ENCODE peak calls at places on chromosomes 12 and 14, in five cellular contexts. One of them, this sample, is unnamed.

GRCh38 chr14:104895207-104895785 is 29.4 kb upstream of the PLD4 start:
- DNase-seq in tibial artery: no peak
- DNase-seq in psoas muscle: peak; percentile 12
- DNase-seq in lower lobe of right lung: no peak
- DNase-seq in IMR-90: no peak
- DNase-seq in this sample: no peak

GRCh38 chr14:96568646-96569045 is 66.5 kb downstream of the PAPOLA start:
- DNase-seq in lower lobe of right lung: no peak
- DNase-seq in psoas muscle: no peak
- DNase-seq in IMR-90: no peak
- DNase-seq in tibial artery: no peak
- DNase-seq in this sample: no peak

GRCh38 chr12:116318738-116319050 is 41.2 kb upstream of the MED13L start:
- DNase-seq in IMR-90: no peak
- DNase-seq in lower lobe of right lung: no peak
- DNase-seq in psoas muscle: no peak
- DNase-seq in tibial artery: no peak
- DNase-seq in this sample: no peak

GRCh38 chr12:75599061-75599460 is 87.7 kb upstream of the KRR1 start:
- DNase-seq in psoas muscle: no peak
- DNase-seq in IMR-90: no peak
- DNase-seq in tibial artery: no peak
- DNase-seq in lower lobe of right lung: no peak
- DNase-seq in this sample: no peak

GRCh38 chr12:111084605-111085004 is 164.2 kb upstream of the MYL2 start:
- DNase-seq in IMR-90: no peak
- DNase-seq in psoas muscle: no peak
- DNase-seq in lower lobe of right lung: no peak
- DNase-seq in tibial artery: no peak
- DNase-seq in this sample: peak; percentile 47

GRCh38 chr14:76770521-76771431 is 9.5 kb downstream of the VASH1 start:
- DNase-seq in tibial artery: peak; percentile 56
- DNase-seq in IMR-90: no peak
- DNase-seq in lower lobe of right lung: no peak
- DNase-seq in psoas muscle: no peak
- DNase-seq in this sample: peak; percentile 56

GRCh38 chr14:102295301-102295700 is 9.7 kb downstream of the MOK start:
- DNase-seq in psoas muscle: no peak
- DNase-seq in lower lobe of right lung: no peak
- DNase-seq in IMR-90: peak; percentile 41
- DNase-seq in tibial artery: no peak
- DNase-seq in this sample: no peak

GRCh38 chr12:132114667-132115066 is 29.5 kb downstream of the DDX51 start:
- DNase-seq in lower lobe of right lung: no peak
- DNase-seq in tibial artery: no peak
- DNase-seq in psoas muscle: no peak
- DNase-seq in IMR-90: no peak
- DNase-seq in this sample: no peak

GRCh38 chr14:89534896-89535615 is 118.0 kb upstream of the FOXN3 start:
- DNase-seq in psoas muscle: no peak
- DNase-seq in IMR-90: peak; percentile 72
- DNase-seq in tibial artery: no peak
- DNase-seq in lower lobe of right lung: no peak
- DNase-seq in this sample: no peak

GRCh38 chr14:99752486-99753121 is 40.6 kb upstream of the EML1 start:
- DNase-seq in psoas muscle: no peak
- DNase-seq in lower lobe of right lung: peak; percentile 34
- DNase-seq in tibial artery: no peak
- DNase-seq in IMR-90: peak; percentile 76
- DNase-seq in this sample: no peak

GRCh38 chr12:131347345-131347714 is 363.6 kb upstream of the SFSWAP start:
- DNase-seq in psoas muscle: no peak
- DNase-seq in lower lobe of right lung: no peak
- DNase-seq in tibial artery: no peak
- DNase-seq in IMR-90: no peak
- DNase-seq in this sample: no peak

GRCh38 chr12:124466200-124467128 is 100.9 kb downstream of the NCOR2 start:
- DNase-seq in tibial artery: peak; percentile 74
- DNase-seq in psoas muscle: peak; percentile 75
- DNase-seq in IMR-90: peak; percentile 16
- DNase-seq in lower lobe of right lung: peak; percentile 74
- DNase-seq in this sample: peak; percentile 97

GRCh38 chr14:41718477-41719166 is 111.9 kb downstream of the LRFN5 start:
- DNase-seq in psoas muscle: no peak
- DNase-seq in lower lobe of right lung: no peak
- DNase-seq in tibial artery: no peak
- DNase-seq in IMR-90: no peak
- DNase-seq in this sample: no peak

GRCh38 chr12:110039085-110039807 is 9.1 kb downstream of the C12orf76 start:
- DNase-seq in tibial artery: no peak
- DNase-seq in psoas muscle: no peak
- DNase-seq in lower lobe of right lung: no peak
- DNase-seq in IMR-90: peak; percentile 98
- DNase-seq in this sample: no peak

GRCh38 chr14:65210118-65210826 is 108.0 kb upstream of the MAX start:
- DNase-seq in tibial artery: no peak
- DNase-seq in IMR-90: peak; percentile 29
- DNase-seq in psoas muscle: no peak
- DNase-seq in lower lobe of right lung: no peak
- DNase-seq in this sample: no peak

DNA sequence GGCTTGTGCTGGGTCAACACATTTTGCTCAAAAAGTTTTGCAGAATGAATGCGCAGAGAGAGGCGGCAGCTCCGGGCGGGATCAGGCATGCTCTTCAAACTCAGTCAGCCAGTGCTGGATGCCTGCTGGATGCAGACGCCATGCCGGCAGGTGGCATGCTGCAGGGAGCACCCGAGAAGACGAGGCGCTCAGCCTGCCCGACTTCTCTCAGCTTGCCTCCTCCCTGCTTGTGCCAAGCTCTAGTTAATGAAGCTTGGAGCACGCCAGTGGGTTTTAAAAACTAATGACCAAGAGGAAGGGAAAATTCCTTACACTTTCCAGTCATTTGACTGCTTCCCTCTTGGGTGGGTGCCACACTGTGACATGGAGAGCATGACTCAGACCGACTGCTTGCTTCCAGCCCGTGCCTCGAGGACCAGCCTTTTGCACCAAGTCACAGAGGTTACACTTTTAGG is 39.8 kb downstream of the SLC24A4 start:
- DNase-seq in lower lobe of right lung: no peak
- DNase-seq in psoas muscle: peak; percentile 46
- DNase-seq in IMR-90: peak; percentile 13
- DNase-seq in tibial artery: no peak
- DNase-seq in this sample: no peak
- TF ChIP-seq CTCF in lower lobe of right lung: no peak
- TF ChIP-seq CTCF in psoas muscle: no peak
- TF ChIP-seq CTCF in IMR-90: no peak
- TF ChIP-seq CTCF in tibial artery: no peak
- TF ChIP-seq CTCF in this sample: no peak

GRCh38 chr12:54286042-54286931 is 5.8 kb downstream of the HNRNPA1 start:
- DNase-seq in psoas muscle: no peak
- DNase-seq in IMR-90: no peak
- DNase-seq in lower lobe of right lung: no peak
- DNase-seq in tibial artery: no peak
- DNase-seq in this sample: no peak

GRCh38 chr12:54287316-54288157 is 7.0 kb downstream of the HNRNPA1 start:
- DNase-seq in IMR-90: no peak
- DNase-seq in lower lobe of right lung: no peak
- DNase-seq in tibial artery: no peak
- DNase-seq in psoas muscle: no peak
- DNase-seq in this sample: no peak

GRCh38 chr12:54280401-54281260 is at the start of gene HNRNPA1:
- DNase-seq in lower lobe of right lung: peak; percentile 92
- DNase-seq in psoas muscle: peak; percentile 93
- DNase-seq in tibial artery: peak; percentile 99
- DNase-seq in IMR-90: peak; percentile 100
- DNase-seq in this sample: peak; percentile 92

GRCh38 chr12:54282949-54283593 is 2.5 kb downstream of the HNRNPA1 start:
- DNase-seq in lower lobe of right lung: no peak
- DNase-seq in tibial artery: no peak
- DNase-seq in IMR-90: no peak
- DNase-seq in psoas muscle: no peak
- DNase-seq in this sample: no peak

DNA sequence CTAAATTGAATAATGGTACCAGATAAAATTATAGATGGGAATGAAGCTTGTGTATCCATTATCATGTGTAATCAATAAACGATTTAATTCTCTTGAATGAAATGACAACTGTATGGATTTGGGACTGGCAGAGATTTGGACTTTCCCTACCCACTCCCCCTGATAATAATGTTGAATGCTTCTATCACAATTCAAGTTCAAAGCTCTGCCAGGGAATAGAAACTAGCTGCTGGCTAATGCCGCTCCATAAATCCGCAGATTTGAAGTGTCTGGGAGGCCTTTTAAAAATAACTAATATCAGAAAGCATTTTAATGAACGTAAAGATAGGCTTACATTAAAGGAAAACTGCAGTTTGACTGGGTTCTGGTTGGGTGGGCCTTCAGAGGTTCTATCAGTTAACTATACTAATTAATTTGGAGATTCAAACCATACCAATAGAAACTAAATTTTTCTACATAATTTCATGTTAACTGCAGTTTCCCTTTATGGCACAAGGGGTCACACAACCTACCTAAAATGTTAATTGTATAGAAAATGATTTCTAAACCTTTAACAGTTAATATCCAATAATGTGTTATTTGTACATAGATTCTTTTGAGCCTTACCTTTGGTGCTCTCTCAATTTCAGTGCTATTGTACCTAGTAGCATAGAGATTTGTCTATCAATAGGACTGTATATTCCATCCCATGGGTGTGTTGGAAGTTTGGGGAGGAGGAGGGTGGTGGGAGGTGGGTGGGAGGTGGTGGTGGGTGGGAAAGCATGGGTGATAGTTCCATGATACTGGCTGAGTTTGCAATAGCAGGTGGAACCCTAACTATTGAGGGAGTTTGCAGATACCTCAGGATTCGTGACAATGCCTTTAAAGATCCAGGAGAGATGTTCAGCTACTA is 4.9 kb downstream of the HNRNPA1 start:
- DNase-seq in lower lobe of right lung: no peak
- DNase-seq in tibial artery: no peak
- DNase-seq in psoas muscle: no peak
- DNase-seq in IMR-90: no peak
- DNase-seq in this sample: no peak
- H3K4me3 ChIP-seq in lower lobe of right lung: no peak overlapping the region
- H3K4me3 ChIP-seq in tibial artery: no peak overlapping the region
- H3K4me3 ChIP-seq in psoas muscle: peak overlapping the region; percentile 98
- H3K4me3 ChIP-seq in IMR-90: no peak overlapping the region
- H3K4me3 ChIP-seq in this sample: no peak overlapping the region

GRCh38 chr14:47057364-47057763 is 405.8 kb upstream of the RPL10L start:
- DNase-seq in psoas muscle: no peak
- DNase-seq in tibial artery: no peak
- DNase-seq in IMR-90: no peak
- DNase-seq in lower lobe of right lung: no peak
- DNase-seq in this sample: no peak
- TF ChIP-seq CTCF in psoas muscle: no peak
- TF ChIP-seq CTCF in tibial artery: no peak
- TF ChIP-seq CTCF in IMR-90: no peak
- TF ChIP-seq CTCF in lower lobe of right lung: no peak
- TF ChIP-seq CTCF in this sample: no peak

DNA sequence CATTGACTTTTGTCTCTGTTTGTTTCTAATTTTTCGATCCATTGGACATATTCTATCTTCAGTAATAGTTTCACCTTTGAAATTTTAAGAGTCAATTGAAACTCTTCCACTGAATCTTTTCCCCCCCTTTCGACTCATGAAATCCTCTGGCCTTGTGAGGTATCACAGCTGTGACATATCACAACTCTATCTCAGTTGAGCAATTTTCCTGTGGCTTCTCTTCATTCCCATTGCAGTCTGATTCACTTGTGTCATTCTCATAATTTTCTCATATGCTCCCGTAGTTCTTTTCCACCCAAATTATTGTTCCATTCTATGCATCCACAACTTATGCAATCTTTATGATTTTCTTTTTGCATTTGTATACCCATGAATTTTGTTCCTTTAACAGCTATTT is 261.6 kb downstream of the DACT1 start:
- DNase-seq in lower lobe of right lung: no peak
- DNase-seq in tibial artery: no peak
- DNase-seq in IMR-90: peak; percentile 92
- DNase-seq in psoas muscle: no peak
- DNase-seq in this sample: no peak
- H3K4me3 ChIP-seq in lower lobe of right lung: no peak overlapping the region
- H3K4me3 ChIP-seq in tibial artery: no peak overlapping the region
- H3K4me3 ChIP-seq in IMR-90: no peak overlapping the region
- H3K4me3 ChIP-seq in psoas muscle: no peak overlapping the region
- H3K4me3 ChIP-seq in this sample: no peak overlapping the region

This sample was measured in spleen.